ENCODE peak calls at places on chromosomes 6 and 20, in six cellular contexts. One of them, this sample, is unnamed.

GRCh38 chr6:160167547-160168391 is 46.2 kb downstream of the SLC22A1 start:
- DNase-seq in RWPE2: no peak
- DNase-seq in CD8-positive, alpha-beta T cell: no peak
- DNase-seq in psoas muscle: no peak
- DNase-seq in body of pancreas: no peak
- DNase-seq in brain microvascular endothelial cell: no peak
- DNase-seq in this sample: no peak

GRCh38 chr20:32571566-32571965 is 13.6 kb downstream of the NOL4L start:
- DNase-seq in RWPE2: peak; percentile 78
- DNase-seq in CD8-positive, alpha-beta T cell: no peak
- DNase-seq in psoas muscle: no peak
- DNase-seq in body of pancreas: no peak
- DNase-seq in brain microvascular endothelial cell: no peak
- DNase-seq in this sample: no peak

GRCh38 chr20:3805594-3806264 is 9.6 kb downstream of the CDC25B start:
- DNase-seq in RWPE2: no peak
- DNase-seq in CD8-positive, alpha-beta T cell: no peak
- DNase-seq in psoas muscle: peak; percentile 43
- DNase-seq in body of pancreas: no peak
- DNase-seq in brain microvascular endothelial cell: no peak
- DNase-seq in this sample: no peak

GRCh38 chr6:150592377-150592995 is 7.2 kb upstream of the PLEKHG1 start:
- DNase-seq in RWPE2: no peak
- DNase-seq in CD8-positive, alpha-beta T cell: no peak
- DNase-seq in psoas muscle: no peak
- DNase-seq in body of pancreas: no peak
- DNase-seq in brain microvascular endothelial cell: no peak
- DNase-seq in this sample: no peak

GRCh38 chr20:2840138-2840966 is at the start of the genes PCED1A and VPS16:
- DNase-seq in RWPE2: no peak
- DNase-seq in CD8-positive, alpha-beta T cell: peak; percentile 88
- DNase-seq in psoas muscle: peak; percentile 95
- DNase-seq in body of pancreas: peak; percentile 87
- DNase-seq in brain microvascular endothelial cell: peak; percentile 83
- DNase-seq in this sample: peak; percentile 89

GRCh38 chr20:17648306-17648646 is 33.8 kb downstream of the RRBP1 start:
- DNase-seq in RWPE2: no peak
- DNase-seq in CD8-positive, alpha-beta T cell: no peak
- DNase-seq in psoas muscle: peak; percentile 75
- DNase-seq in body of pancreas: no peak
- DNase-seq in brain microvascular endothelial cell: no peak
- DNase-seq in this sample: peak; percentile 63

GRCh38 chr6:69867075-69867911 is 937 bp downstream of the COL19A1 start:
- DNase-seq in RWPE2: no peak
- DNase-seq in CD8-positive, alpha-beta T cell: peak; percentile 65
- DNase-seq in psoas muscle: peak; percentile 78
- DNase-seq in body of pancreas: peak; percentile 57
- DNase-seq in brain microvascular endothelial cell: peak; percentile 7
- DNase-seq in this sample: peak; percentile 72

GRCh38 chr20:38873050-38873581 is 53.1 kb upstream of the FAM83D start:
- DNase-seq in RWPE2: peak; percentile 77
- DNase-seq in CD8-positive, alpha-beta T cell: peak; percentile 72
- DNase-seq in psoas muscle: no peak
- DNase-seq in body of pancreas: no peak
- DNase-seq in brain microvascular endothelial cell: no peak
- DNase-seq in this sample: no peak

GRCh38 chr6:128630213-128630612 is 109.8 kb upstream of the PTPRK start:
- DNase-seq in RWPE2: peak; percentile 68
- DNase-seq in CD8-positive, alpha-beta T cell: no peak
- DNase-seq in psoas muscle: no peak
- DNase-seq in body of pancreas: peak; percentile 23
- DNase-seq in brain microvascular endothelial cell: no peak
- DNase-seq in this sample: no peak

GRCh38 chr20:20367681-20368413 is at the start of gene INSM1:
- DNase-seq in RWPE2: no peak
- DNase-seq in CD8-positive, alpha-beta T cell: no peak
- DNase-seq in psoas muscle: no peak
- DNase-seq in body of pancreas: no peak
- DNase-seq in brain microvascular endothelial cell: no peak
- DNase-seq in this sample: no peak

GRCh38 chr6:48606618-48607017 is 495.6 kb upstream of the PTCHD4 start:
- DNase-seq in RWPE2: no peak
- DNase-seq in CD8-positive, alpha-beta T cell: no peak
- DNase-seq in psoas muscle: no peak
- DNase-seq in body of pancreas: no peak
- DNase-seq in brain microvascular endothelial cell: no peak
- DNase-seq in this sample: no peak

GRCh38 chr20:34997171-34997570 is 41.5 kb downstream of the MYH7B start:
- DNase-seq in RWPE2: no peak
- DNase-seq in CD8-positive, alpha-beta T cell: peak; percentile 10
- DNase-seq in psoas muscle: no peak
- DNase-seq in body of pancreas: no peak
- DNase-seq in brain microvascular endothelial cell: no peak
- DNase-seq in this sample: peak; percentile 79

GRCh38 chr6:162706236-162706635 is 21.3 kb downstream of the PRKN start:
- DNase-seq in RWPE2: no peak
- DNase-seq in CD8-positive, alpha-beta T cell: no peak
- DNase-seq in psoas muscle: peak; percentile 76
- DNase-seq in body of pancreas: peak; percentile 55
- DNase-seq in brain microvascular endothelial cell: no peak
- DNase-seq in this sample: peak; percentile 78

GRCh38 chr6:99613705-99614429 is 7.2 kb downstream of the PRDM13 start:
- DNase-seq in RWPE2: no peak
- DNase-seq in CD8-positive, alpha-beta T cell: no peak
- DNase-seq in psoas muscle: peak; percentile 53
- DNase-seq in body of pancreas: no peak
- DNase-seq in brain microvascular endothelial cell: no peak
- DNase-seq in this sample: no peak

GRCh38 chr6:87702589-87702945 is 534 bp upstream of the AKIRIN2 start:
- DNase-seq in RWPE2: no peak
- DNase-seq in CD8-positive, alpha-beta T cell: no peak
- DNase-seq in psoas muscle: no peak
- DNase-seq in body of pancreas: no peak
- DNase-seq in brain microvascular endothelial cell: peak; percentile 59
- DNase-seq in this sample: no peak

GRCh38 chr6:118776607-118777549 is 117.1 kb upstream of the ASF1A start:
- DNase-seq in RWPE2: no peak
- DNase-seq in CD8-positive, alpha-beta T cell: peak; percentile 61
- DNase-seq in psoas muscle: peak; percentile 62
- DNase-seq in body of pancreas: peak; percentile 69
- DNase-seq in brain microvascular endothelial cell: peak; percentile 85
- DNase-seq in this sample: peak; percentile 95

GRCh38 chr20:59297641-59298040 is 2.8 kb upstream of the EDN3 start:
- DNase-seq in RWPE2: no peak
- DNase-seq in CD8-positive, alpha-beta T cell: no peak
- DNase-seq in psoas muscle: no peak
- DNase-seq in body of pancreas: no peak
- DNase-seq in brain microvascular endothelial cell: no peak
- DNase-seq in this sample: no peak

GRCh38 chr6:34383171-34383631 is 9.3 kb downstream of the NUDT3 start:
- DNase-seq in RWPE2: no peak
- DNase-seq in CD8-positive, alpha-beta T cell: no peak
- DNase-seq in psoas muscle: no peak
- DNase-seq in body of pancreas: no peak
- DNase-seq in brain microvascular endothelial cell: peak; percentile 63
- DNase-seq in this sample: peak; percentile 56

GRCh38 chr6:35962779-35963570 is 42.1 kb upstream of the SRPK1 start:
- DNase-seq in RWPE2: no peak
- DNase-seq in CD8-positive, alpha-beta T cell: no peak
- DNase-seq in psoas muscle: no peak
- DNase-seq in body of pancreas: no peak
- DNase-seq in brain microvascular endothelial cell: no peak
- DNase-seq in this sample: no peak

GRCh38 chr6:18171861-18172260 is 16.6 kb downstream of the KDM1B start:
- DNase-seq in RWPE2: no peak
- DNase-seq in CD8-positive, alpha-beta T cell: no peak
- DNase-seq in psoas muscle: no peak
- DNase-seq in body of pancreas: no peak
- DNase-seq in brain microvascular endothelial cell: no peak
- DNase-seq in this sample: no peak

GRCh38 chr20:57713505-57713903 is 3.7 kb upstream of the PMEPA1 start:
- DNase-seq in RWPE2: no peak
- DNase-seq in CD8-positive, alpha-beta T cell: no peak
- DNase-seq in psoas muscle: peak; percentile 75
- DNase-seq in body of pancreas: no peak
- DNase-seq in brain microvascular endothelial cell: no peak
- DNase-seq in this sample: no peak

GRCh38 chr6:54879188-54879985 is 32.8 kb downstream of the FAM83B start:
- DNase-seq in RWPE2: no peak
- DNase-seq in CD8-positive, alpha-beta T cell: no peak
- DNase-seq in psoas muscle: no peak
- DNase-seq in body of pancreas: no peak
- DNase-seq in brain microvascular endothelial cell: no peak
- DNase-seq in this sample: no peak

GRCh38 chr6:26387565-26387964 is 4.7 kb downstream of the BTN2A2 start:
- DNase-seq in RWPE2: no peak
- DNase-seq in CD8-positive, alpha-beta T cell: no peak
- DNase-seq in psoas muscle: no peak
- DNase-seq in body of pancreas: no peak
- DNase-seq in brain microvascular endothelial cell: no peak
- DNase-seq in this sample: no peak

GRCh38 chr6:149450679-149451360 is 34.0 kb downstream of the ZC3H12D start:
- DNase-seq in RWPE2: no peak
- DNase-seq in CD8-positive, alpha-beta T cell: no peak
- DNase-seq in psoas muscle: peak; percentile 66
- DNase-seq in body of pancreas: peak; percentile 26
- DNase-seq in brain microvascular endothelial cell: no peak
- DNase-seq in this sample: no peak

DNA sequence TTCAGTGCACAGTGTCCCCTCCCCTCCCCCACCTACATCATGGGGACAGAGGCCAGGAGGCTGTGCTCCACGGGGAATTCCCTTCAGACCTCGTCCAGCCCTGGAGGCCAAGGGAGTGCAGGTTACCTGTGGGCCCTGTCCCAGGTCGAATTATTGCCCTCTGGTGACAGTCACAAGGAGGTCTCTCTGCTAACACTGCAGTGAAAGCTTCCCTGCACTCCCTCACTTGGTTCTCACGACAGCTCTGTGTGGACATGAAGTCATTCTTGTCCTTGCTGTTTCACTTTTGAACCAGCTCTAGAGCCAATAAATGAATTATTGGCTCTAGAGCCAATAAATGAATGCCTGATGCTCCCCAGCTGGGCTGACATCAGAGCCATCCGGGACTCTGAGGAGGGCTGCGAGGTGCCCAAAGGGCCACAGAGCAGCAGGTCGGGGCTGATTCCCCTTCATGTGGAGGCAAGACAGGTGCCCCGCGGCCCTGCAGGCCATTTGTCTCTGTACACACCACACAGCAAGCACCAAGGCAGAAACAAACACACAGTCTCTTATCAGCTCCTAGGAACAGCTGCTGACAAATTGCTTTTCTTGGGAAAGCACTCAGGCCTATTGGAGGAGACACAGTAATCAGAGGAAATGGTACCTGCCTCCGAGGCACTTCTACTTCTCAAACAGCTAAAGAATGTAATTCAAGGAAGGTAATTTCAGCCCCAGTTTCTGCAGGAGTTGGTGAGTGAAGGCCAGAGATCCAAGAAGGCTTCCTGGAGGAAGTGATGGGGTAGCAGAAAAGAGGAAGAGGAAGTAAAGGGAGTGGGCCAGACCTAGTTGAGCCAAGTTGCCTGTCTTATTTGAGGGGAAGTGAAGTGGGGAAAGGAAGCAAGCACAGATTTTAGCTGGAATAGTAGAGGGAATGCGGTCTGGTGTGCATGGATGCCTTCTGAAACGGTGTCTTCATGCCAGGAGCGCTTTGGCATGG is 27.5 kb upstream of the TBXT start:
- DNase-seq in RWPE2: no peak
- DNase-seq in CD8-positive, alpha-beta T cell: no peak
- DNase-seq in psoas muscle: no peak
- DNase-seq in body of pancreas: no peak
- DNase-seq in brain microvascular endothelial cell: no peak
- DNase-seq in this sample: no peak
- H3K27me3 ChIP-seq in RWPE2: peaks cover 10% of the 10 kb centered on the region
- H3K27me3 ChIP-seq in CD8-positive, alpha-beta T cell: no peaks in the 10 kb centered on the region
- H3K27me3 ChIP-seq in psoas muscle: no peaks in the 10 kb centered on the region
- H3K27me3 ChIP-seq in body of pancreas: no peaks in the 10 kb centered on the region
- H3K27me3 ChIP-seq in brain microvascular endothelial cell: no peaks in the 10 kb centered on the region
- H3K27me3 ChIP-seq in this sample: no peaks in the 10 kb centered on the region

GRCh38 chr6:153069897-153070296 is 61.2 kb downstream of the RGS17 start:
- DNase-seq in RWPE2: no peak
- DNase-seq in CD8-positive, alpha-beta T cell: no peak
- DNase-seq in psoas muscle: no peak
- DNase-seq in body of pancreas: no peak
- DNase-seq in brain microvascular endothelial cell: no peak
- DNase-seq in this sample: no peak
- TF ChIP-seq CTCF in RWPE2: no peak
- TF ChIP-seq CTCF in CD8-positive, alpha-beta T cell: no peak
- TF ChIP-seq CTCF in psoas muscle: no peak
- TF ChIP-seq CTCF in body of pancreas: no peak
- TF ChIP-seq CTCF in brain microvascular endothelial cell: no peak
- TF ChIP-seq CTCF in this sample: no peak

DNA sequence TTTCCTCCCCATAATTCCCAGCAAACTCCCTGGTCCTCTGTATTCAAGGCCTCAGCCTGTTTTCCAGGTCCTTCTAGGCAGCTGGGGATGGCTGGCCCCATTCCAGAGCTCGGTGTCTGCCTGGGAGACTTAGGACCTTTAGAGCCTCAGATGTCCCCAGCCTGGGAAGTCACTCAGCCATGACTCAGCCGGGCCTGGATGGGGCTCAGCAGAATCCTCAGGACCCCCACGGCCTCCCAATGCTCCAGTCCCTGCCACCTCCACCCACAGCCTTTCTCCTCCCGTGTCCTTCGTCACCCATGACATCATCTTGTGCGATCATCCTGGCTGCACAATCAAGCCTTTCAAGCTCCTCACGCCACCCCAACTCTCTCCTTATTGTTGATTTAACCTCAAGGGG is 475.1 kb upstream of the SULF2 start:
- DNase-seq in RWPE2: peak; percentile 76
- DNase-seq in CD8-positive, alpha-beta T cell: no peak
- DNase-seq in psoas muscle: no peak
- DNase-seq in body of pancreas: no peak
- DNase-seq in brain microvascular endothelial cell: no peak
- DNase-seq in this sample: no peak
- H3K27me3 ChIP-seq in RWPE2: no peaks in the 10 kb centered on the region
- H3K27me3 ChIP-seq in CD8-positive, alpha-beta T cell: no peaks in the 10 kb centered on the region
- H3K27me3 ChIP-seq in psoas muscle: no peaks in the 10 kb centered on the region
- H3K27me3 ChIP-seq in body of pancreas: no peaks in the 10 kb centered on the region
- H3K27me3 ChIP-seq in brain microvascular endothelial cell: no peaks in the 10 kb centered on the region
- H3K27me3 ChIP-seq in this sample: no peaks in the 10 kb centered on the region

GRCh38 chr6:11120273-11121005 is 8.9 kb upstream of the ERVFRD-1 start:
- DNase-seq in RWPE2: no peak
- DNase-seq in CD8-positive, alpha-beta T cell: no peak
- DNase-seq in psoas muscle: no peak
- DNase-seq in body of pancreas: no peak
- DNase-seq in brain microvascular endothelial cell: peak; percentile 69
- DNase-seq in this sample: no peak

GRCh38 chr6:11126876-11127275 is 15.4 kb upstream of the ERVFRD-1 start:
- DNase-seq in RWPE2: no peak
- DNase-seq in CD8-positive, alpha-beta T cell: no peak
- DNase-seq in psoas muscle: no peak
- DNase-seq in body of pancreas: no peak
- DNase-seq in brain microvascular endothelial cell: peak; percentile 56
- DNase-seq in this sample: no peak

GRCh38 chr6:11121851-11122250 is 10.3 kb upstream of the ERVFRD-1 start:
- DNase-seq in RWPE2: no peak
- DNase-seq in CD8-positive, alpha-beta T cell: no peak
- DNase-seq in psoas muscle: no peak
- DNase-seq in body of pancreas: no peak
- DNase-seq in brain microvascular endothelial cell: peak; percentile 21
- DNase-seq in this sample: no peak

GRCh38 chr6:11122380-11122779 is 10.9 kb upstream of the ERVFRD-1 start:
- DNase-seq in RWPE2: no peak
- DNase-seq in CD8-positive, alpha-beta T cell: no peak
- DNase-seq in psoas muscle: no peak
- DNase-seq in body of pancreas: no peak
- DNase-seq in brain microvascular endothelial cell: no peak
- DNase-seq in this sample: no peak

GRCh38 chr6:11123978-11124377 is 12.5 kb upstream of the ERVFRD-1 start:
- DNase-seq in RWPE2: no peak
- DNase-seq in CD8-positive, alpha-beta T cell: no peak
- DNase-seq in psoas muscle: no peak
- DNase-seq in body of pancreas: no peak
- DNase-seq in brain microvascular endothelial cell: no peak
- DNase-seq in this sample: no peak
- TF ChIP-seq CTCF in RWPE2: no peak
- TF ChIP-seq CTCF in CD8-positive, alpha-beta T cell: no peak
- TF ChIP-seq CTCF in psoas muscle: no peak
- TF ChIP-seq CTCF in body of pancreas: no peak
- TF ChIP-seq CTCF in brain microvascular endothelial cell: peak; percentile 44
- TF ChIP-seq CTCF in this sample: no peak